ENCODE peak calls at places on chromosome 12, in nine cellular contexts. K is PC-3; S is breast epithelium; Q is NCI-H774; J is activated CD4-positive, alpha-beta T cell treated with anti-CD3 and anti-CD28 coated beads, Interleukin-2, amount 50 U/mL, for 1 hour; P is NCI-H510A treated with DMSO at 0.1 percent for 48 hours; G is nucleus accumbens; N is fibroblast of villous mesenchyme; W is dermis microvascular lymphatic vessel endothelial cell. O is an unnamed sample.

GRCh38 chr12:11672361-11672760 is 22.9 kb downstream of the ETV6 start:
- DNase-seq in K (no peak), S (no peak), Q (no peak), J (no peak), P (no peak), G (no peak), N (no peak), W (no peak), O (no peak)

GRCh38 chr12:43728117-43728516 is 30.5 kb downstream of the PUS7L start:
- DNase-seq in K (peak), S (no peak), Q (no peak), J (no peak), P (peak), G (no peak), N (no peak), W (no peak), O (no peak)

GRCh38 chr12:58046281-58046680 is 104.9 kb downstream of the ATP23 start:
- DNase-seq in K (peak), S (no peak), Q (no peak), J (no peak), P (no peak), G (no peak), N (no peak), W (no peak), O (no peak)

GRCh38 chr12:96448287-96448686 is 41.1 kb upstream of the CFAP54 start:
- DNase-seq in K (peak), S (no peak), Q (no peak), J (no peak), P (no peak), G (no peak), N (peak), W (peak), O (no peak)

GRCh38 chr12:99598785-99599184 is 48.8 kb upstream of the GARIN6 start:
- DNase-seq in K (no peak), S (no peak), Q (no peak), J (no peak), P (no peak), G (no peak), N (no peak), W (no peak), O (no peak)

GRCh38 chr12:4069046-4070010 is 196.1 kb upstream of the PARP11 start:
- DNase-seq in K (no peak), S (no peak), Q (no peak), J (no peak), P (no peak), G (no peak), N (peak), W (no peak), O (no peak)

GRCh38 chr12:108890208-108890607 is 10.3 kb downstream of the DAO start:
- DNase-seq in K (peak), S (no peak), Q (no peak), J (no peak), P (no peak), G (no peak), N (peak), W (peak), O (no peak)

GRCh38 chr12:33813536-33813935 is 208.8 kb upstream of the ALG10 start:
- DNase-seq in K (no peak), S (no peak), Q (no peak), J (no peak), P (no peak), G (no peak), N (no peak), W (no peak), O (no peak)

GRCh38 chr12:81644503-81644902 is 114.6 kb downstream of the PPFIA2 start:
- DNase-seq in K (peak), S (no peak), Q (peak), J (no peak), P (peak), G (no peak), N (peak), W (peak), O (no peak)

GRCh38 chr12:70691018-70691672 is 53.9 kb upstream of the PTPRB start:
- DNase-seq in K (no peak), S (no peak), Q (no peak), J (no peak), P (peak), G (no peak), N (peak), W (peak), O (no peak)

GRCh38 chr12:3658327-3659163 is 94.4 kb downstream of the CRACR2A start:
- DNase-seq in K (peak), S (no peak), Q (no peak), J (peak), P (peak), G (no peak), N (peak), W (peak), O (peak)

GRCh38 chr12:94670885-94671284 is 20.5 kb upstream of the TMCC3 start:
- DNase-seq in K (no peak), S (no peak), Q (no peak), J (no peak), P (no peak), G (no peak), N (no peak), W (no peak), O (no peak)

GRCh38 chr12:89461649-89462612 is 62.7 kb downstream of the GALNT4 start:
- DNase-seq in K (peak), S (no peak), Q (peak), J (no peak), P (peak), G (no peak), N (peak), W (peak), O (no peak)

GRCh38 chr12:118922405-118922804 is 58.9 kb upstream of the SRRM4 start:
- DNase-seq in K (no peak), S (no peak), Q (no peak), J (no peak), P (no peak), G (no peak), N (no peak), W (no peak), O (no peak)

GRCh38 chr12:122116707-122117535 is 38.4 kb downstream of the MLXIP start:
- DNase-seq in K (no peak), S (no peak), Q (peak), J (no peak), P (peak), G (peak), N (no peak), W (no peak), O (no peak)

GRCh38 chr12:70006619-70006973 is 181.6 kb downstream of the MYRFL start:
- DNase-seq in K (no peak), S (no peak), Q (no peak), J (no peak), P (no peak), G (no peak), N (no peak), W (no peak), O (no peak)

GRCh38 chr12:113898466-113898865 is 67.7 kb downstream of the RBM19 start:
- DNase-seq in K (no peak), S (no peak), Q (no peak), J (no peak), P (peak), G (no peak), N (no peak), W (no peak), O (no peak)

GRCh38 chr12:121812320-121812871 is 8.6 kb downstream of the SETD1B start:
- DNase-seq in K (peak), S (no peak), Q (peak), J (no peak), P (peak), G (no peak), N (peak), W (peak), O (no peak)

GRCh38 chr12:12715459-12716150 is 1.6 kb upstream of the CDKN1B start:
- DNase-seq in K (peak), S (no peak), Q (no peak), J (peak), P (peak), G (no peak), N (peak), W (peak), O (peak)

GRCh38 chr12:109544955-109545531 is 28.3 kb downstream of the MMAB start:
- DNase-seq in K (peak), S (no peak), Q (no peak), J (no peak), P (no peak), G (no peak), N (no peak), W (peak), O (peak)

GRCh38 chr12:102026728-102027127 is 35.1 kb downstream of the WASHC3 start:
- DNase-seq in K (no peak), S (no peak), Q (no peak), J (no peak), P (no peak), G (no peak), N (no peak), W (no peak), O (no peak)

GRCh38 chr12:118680361-118680963 is 300.9 kb upstream of the SRRM4 start:
- DNase-seq in K (no peak), S (no peak), Q (no peak), J (no peak), P (no peak), G (no peak), N (no peak), W (no peak), O (no peak)

GRCh38 chr12:6471992-6472366 is 1.5 kb upstream of the VAMP1 start:
- DNase-seq in K (no peak), S (no peak), Q (no peak), J (no peak), P (no peak), G (no peak), N (no peak), W (no peak), O (no peak)